ENCODE peak calls at places on chromosomes 4 and X, in eight cellular contexts. Q is tibial artery; Y is cardiac muscle cell; J is mucosa of descending colon; G is CD8-positive, alpha-beta T cell; V is transverse colon; A is spleen; O is left lung. R is an unnamed sample. For H3K4me1 and H3K36me3, the result is how much of the 10 kb centered on the place peaks cover.

GRCh38 chr4:162894387-162894786 is 272.3 kb downstream of the NAF1 start:
- DNase-seq in Q (no peak), V (no peak), O (no peak), A (no peak), J (no peak), G (no peak), Y (no peak), R (no peak)

GRCh38 chr4:170374770-170375169 is 285.0 kb upstream of the AADAT start:
- DNase-seq in Q (no peak), A (no peak), V (peak), Y (no peak), G (no peak), J (peak), O (no peak), R (no peak)

GRCh38 chr4:178462710-178463109 is 1020.5 kb upstream of the AGA start:
- DNase-seq in V (no peak), J (no peak), Y (no peak), G (no peak), O (no peak), Q (no peak), A (no peak), R (no peak)

GRCh38 chr4:6703786-6704185 is 5.9 kb downstream of the MRFAP1L1 start:
- DNase-seq in A (no peak), Y (peak), G (no peak), V (no peak), O (no peak), J (no peak), Q (no peak), R (no peak)

GRCh38 chr4:26964994-26965393 is 104.4 kb downstream of the STIM2 start:
- DNase-seq in G (no peak), J (no peak), A (no peak), V (no peak), Y (no peak), O (no peak), Q (no peak), R (no peak)

GRCh38 chr4:113756005-113756410 is 5.5 kb downstream of the CAMK2D start:
- DNase-seq in V (no peak), O (no peak), Q (no peak), G (no peak), A (no peak), Y (peak), J (no peak), R (no peak)

GRCh38 chr4:186299291-186299690 is 33.3 kb downstream of the F11 start:
- DNase-seq in Y (no peak), V (no peak), J (no peak), G (no peak), O (no peak), Q (no peak), A (no peak), R (no peak)

GRCh38 chr4:173448103-173448502 is 49.2 kb upstream of the SCRG1 start:
- DNase-seq in A (no peak), V (peak), Q (no peak), O (no peak), Y (peak), J (no peak), G (no peak), R (no peak)

GRCh38 chr4:1855334-1856070 is 454 bp downstream of the LETM1 start:
- DNase-seq in O (peak), V (peak), A (no peak), G (no peak), Q (no peak), Y (no peak), J (peak), R (peak)

GRCh38 chr4:182671749-182672148 is 245.4 kb downstream of the DCTD start:
- DNase-seq in O (no peak), G (no peak), Y (no peak), Q (no peak), J (no peak), V (no peak), A (no peak), R (no peak)

GRCh38 chr4:76401654-76402053 is 19.3 kb downstream of the CCDC158 start:
- DNase-seq in A (no peak), O (no peak), Q (no peak), V (no peak), J (no peak), G (no peak), Y (no peak), R (no peak)

GRCh38 chr4:170231377-170231776 is 141.6 kb upstream of the AADAT start:
- DNase-seq in A (no peak), Q (no peak), G (no peak), Y (no peak), V (no peak), J (no peak), O (no peak), R (no peak)

GRCh38 chr4:80155286-80155982 is 41.9 kb upstream of the PRDM8 start:
- DNase-seq in Y (no peak), Q (no peak), A (no peak), O (no peak), G (no peak), V (no peak), J (no peak), R (no peak)

GRCh38 chr4:132101526-132101925 is 1047.6 kb upstream of the PCDH10 start:
- DNase-seq in G (no peak), A (no peak), J (no peak), Y (no peak), O (no peak), V (no peak), Q (no peak), R (no peak)

GRCh38 chrX:81174286-81174685 is 27.4 kb downstream of the HMGN5 start:
- DNase-seq in A (no peak), Y (peak), J (no peak), Q (no peak), V (no peak), O (no peak), G (no peak), R (no peak)

GRCh38 chr4:184416913-184417734 is 57.2 kb downstream of the IRF2 start:
- DNase-seq in G (peak), Y (peak), A (no peak), V (peak), Q (no peak), O (no peak), J (no peak), R (no peak)

GRCh38 chrX:40504801-40505605 is 75.8 kb upstream of the ATP6AP2 start:
- DNase-seq in Q (no peak), V (no peak), Y (peak), A (no peak), O (no peak), J (peak), G (no peak), R (no peak)

GRCh38 chrX:53088136-53088974 is 5.6 kb upstream of the KANTR start:
- DNase-seq in Y (peak), V (peak), Q (peak), J (peak), A (peak), O (peak), G (peak), R (peak)

GRCh38 chr4:111811661-111812060 is 333.6 kb upstream of the FAM241A start:
- DNase-seq in O (no peak), A (no peak), Y (no peak), J (no peak), Q (no peak), V (no peak), G (no peak), R (no peak)

GRCh38 chr4:31290836-31291235 is 570.7 kb downstream of the PCDH7 start:
- DNase-seq in V (no peak), O (no peak), A (no peak), G (no peak), J (peak), Y (no peak), Q (no peak), R (no peak)

GRCh38 chrX:101986571-101986970 is 54.7 kb upstream of the ZMAT1 start:
- DNase-seq in Y (no peak), J (no peak), Q (no peak), O (no peak), G (no peak), V (no peak), A (no peak), R (no peak)

GRCh38 chrX:51834076-51834475 is 59.3 kb upstream of the MAGED1 start:
- DNase-seq in Y (no peak), V (peak), G (no peak), A (no peak), J (peak), O (no peak), Q (no peak), R (no peak)

GRCh38 chrX:120358687-120359086 is 3.2 kb upstream of the ATP1B4 start:
- DNase-seq in Y (no peak), A (no peak), G (no peak), J (no peak), O (no peak), Q (no peak), V (no peak), R (no peak)

GRCh38 chrX:101117701-101118100 is 19.7 kb downstream of the CENPI start:
- DNase-seq in Q (no peak), G (no peak), Y (peak), O (no peak), J (no peak), V (no peak), A (no peak), R (no peak)

GRCh38 chrX:41381685-41382084 is 47.7 kb downstream of the DDX3X start:
- DNase-seq in O (no peak), G (no peak), V (peak), J (peak), A (no peak), Q (peak), Y (peak), R (no peak)

GRCh38 chr4:95167809-95168208 is 381.0 kb downstream of the UNC5C start:
- DNase-seq in V (no peak), J (no peak), A (no peak), O (no peak), Q (no peak), G (no peak), Y (peak), R (no peak)

GRCh38 chr4:188429965-188430364 is 290.7 kb downstream of the TRIML1 start:
- DNase-seq in Q (no peak), V (no peak), O (no peak), G (no peak), Y (no peak), J (no peak), A (no peak), R (no peak)
- H3K4me1 ChIP-seq in Q (under half), V (under half), O (under half), G (under half), Y (under half), J (under half), A (under half), R (under half)

GRCh38 chr4:74159397-74159709 is 1.4 kb downstream of the MTHFD2L start:
- DNase-seq in V (no peak), Y (no peak), A (no peak), O (no peak), J (no peak), G (no peak), Q (no peak), R (no peak)
- H3K4me3 ChIP-seq in V (no peak), Y (peak), A (peak), O (peak), J (no peak), G (no peak), Q (peak), R (peak)

GRCh38 chr4:10086506-10087120 is 30.0 kb downstream of the WDR1 start:
- DNase-seq in A (peak), J (no peak), Y (no peak), V (no peak), O (peak), Q (peak), G (no peak), R (peak)

GRCh38 chr4:10085828-10086505 is 30.6 kb downstream of the WDR1 start:
- DNase-seq in G (no peak), A (peak), Q (peak), V (peak), O (no peak), Y (no peak), J (no peak), R (peak)

GRCh38 chr4:10083861-10084641 is 32.5 kb downstream of the WDR1 start:
- DNase-seq in V (peak), A (peak), O (peak), G (no peak), Q (peak), Y (no peak), J (no peak), R (peak)

GRCh38 chr4:10084651-10085320 is 31.8 kb downstream of the WDR1 start:
- DNase-seq in J (no peak), Y (no peak), A (peak), Q (peak), O (peak), V (peak), G (no peak), R (peak)

DNA sequence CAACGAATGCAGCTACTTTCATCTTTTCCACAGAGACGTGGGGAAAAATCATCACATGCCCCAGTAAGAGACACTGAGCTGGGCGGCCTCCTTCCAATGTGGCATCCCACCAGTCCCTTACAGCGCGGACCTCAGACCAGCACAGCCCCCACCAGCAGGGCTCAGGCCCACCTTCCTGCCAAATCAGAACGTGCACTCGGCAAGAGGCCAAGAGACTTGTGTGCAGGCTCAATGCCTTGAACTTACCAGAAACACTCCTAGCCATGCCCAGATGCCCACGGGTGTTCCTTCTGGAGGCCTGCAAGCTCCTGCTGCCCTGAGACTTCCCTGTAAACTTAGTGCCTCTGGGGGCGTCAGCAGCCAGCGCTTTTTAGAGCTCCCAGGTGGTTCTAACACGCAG is 31.2 kb downstream of the WDR1 start:
- DNase-seq in J (no peak), O (no peak), Y (no peak), G (no peak), Q (peak), V (peak), A (peak), R (peak)
- H3K36me3 ChIP-seq in J (under half), O (half or more), Y (half or more), G (half or more), Q (half or more), V (half or more), A (half or more), R (under half)

GRCh38 chrX:107823456-107823855 is 2.2 kb upstream of the MID2 start:
- DNase-seq in Y (peak), A (no peak), Q (no peak), G (no peak), J (no peak), O (no peak), V (no peak), R (no peak)
- H3K4me1 ChIP-seq in Y (under half), A (under half), Q (under half), G (under half), J (under half), O (under half), V (under half), R (under half)

GRCh38 chr4:91035276-91035675 is 908.1 kb downstream of the CCSER1 start:
- DNase-seq in Q (no peak), Y (no peak), A (no peak), J (no peak), G (no peak), O (no peak), V (no peak), R (no peak)
- H3K4me3 ChIP-seq in Q (no peak), Y (no peak), A (no peak), J (no peak), G (no peak), O (no peak), V (no peak), R (no peak)